ENCODE peak calls at places on chromosomes 12 and 14, in nine cellular contexts. L is dorsolateral prefrontal cortex, W is fibroblast of mammary gland, G is lower leg skin, Q is cardiac fibroblast, H is psoas muscle, B is lower lobe of right lung, D is lung, N is PC-3. C is an unnamed sample.

GRCh38 chr14:98711453-98711852 is 560.5 kb downstream of the BCL11B start:
- DNase-seq in L (no peak), W (no peak), G (no peak), Q (no peak), H (no peak), B (no peak), D (no peak), N (no peak), C (no peak)

GRCh38 chr12:20798561-20798960 is 11.9 kb upstream of the SLCO1B3 start:
- DNase-seq in L (no peak), W (peak; percentile 12), G (no peak), Q (peak; percentile 53), H (no peak), B (no peak), D (no peak), N (peak; percentile 15), C (no peak)

GRCh38 chr14:38207830-38208815 is at the start of gene SSTR1:
- DNase-seq in L (peak; percentile 10), W (peak; percentile 18), G (no peak), Q (peak; percentile 17), H (peak; percentile 27), B (no peak), D (no peak), N (no peak), C (peak; percentile 32)

GRCh38 chr12:125983094-125983783 is 918.0 kb downstream of the AACS start:
- DNase-seq in L (no peak), W (no peak), G (no peak), Q (peak; percentile 24), H (no peak), B (peak; percentile 53), D (no peak), N (no peak), C (no peak)

GRCh38 chr12:1692895-1693294 is 2.0 kb downstream of the ADIPOR2 start:
- DNase-seq in L (no peak), W (no peak), G (no peak), Q (no peak), H (no peak), B (no peak), D (no peak), N (no peak), C (no peak)

GRCh38 chr14:61514006-61514830 is 181.1 kb upstream of the HIF1A start:
- DNase-seq in L (no peak), W (peak; percentile 54), G (no peak), Q (no peak), H (no peak), B (no peak), D (no peak), N (peak; percentile 78), C (peak; percentile 51)

GRCh38 chr14:100846309-100846859 is 20.5 kb downstream of the MEG3 start:
- DNase-seq in L (no peak), W (peak; percentile 25), G (no peak), Q (no peak), H (no peak), B (peak; percentile 15), D (no peak), N (peak; percentile 8), C (no peak)

GRCh38 chr12:75587340-75588106 is 76.1 kb upstream of the KRR1 start:
- DNase-seq in L (no peak), W (peak; percentile 30), G (no peak), Q (peak; percentile 15), H (no peak), B (no peak), D (no peak), N (no peak), C (no peak)

GRCh38 chr12:26795899-26796298 is 37.1 kb downstream of the ITPR2 start:
- DNase-seq in L (no peak), W (no peak), G (no peak), Q (no peak), H (no peak), B (no peak), D (no peak), N (no peak), C (no peak)

GRCh38 chr14:70808023-70808401 is 1.3 kb downstream of the MAP3K9 start:
- DNase-seq in L (no peak), W (no peak), G (no peak), Q (no peak), H (no peak), B (peak; percentile 61), D (peak; percentile 54), N (peak; percentile 66), C (no peak)

GRCh38 chr12:16955083-16955657 is 349.2 kb upstream of the LMO3 start:
- DNase-seq in L (no peak), W (peak; percentile 41), G (no peak), Q (peak; percentile 32), H (no peak), B (no peak), D (no peak), N (peak; percentile 79), C (no peak)

GRCh38 chr14:92832137-92832700 is 38.1 kb downstream of the GOLGA5 start:
- DNase-seq in L (no peak), W (no peak), G (no peak), Q (no peak), H (no peak), B (no peak), D (no peak), N (no peak), C (no peak)

GRCh38 chr14:22303589-22304195 is 285.3 kb downstream of the DAD1 start:
- DNase-seq in L (no peak), W (peak; percentile 25), G (no peak), Q (peak; percentile 48), H (no peak), B (no peak), D (no peak), N (peak; percentile 63), C (peak; percentile 5)

GRCh38 chr12:650983-651382 is 12.3 kb downstream of the NINJ2 start:
- DNase-seq in L (no peak), W (no peak), G (peak; percentile 14), Q (no peak), H (no peak), B (no peak), D (no peak), N (no peak), C (no peak)
- TF ChIP-seq CTCF in L (no peak), W (no peak), G (no peak), Q (no peak), H (peak; percentile 30), B (no peak), D (no peak), N (no peak), C (no peak)

DNA sequence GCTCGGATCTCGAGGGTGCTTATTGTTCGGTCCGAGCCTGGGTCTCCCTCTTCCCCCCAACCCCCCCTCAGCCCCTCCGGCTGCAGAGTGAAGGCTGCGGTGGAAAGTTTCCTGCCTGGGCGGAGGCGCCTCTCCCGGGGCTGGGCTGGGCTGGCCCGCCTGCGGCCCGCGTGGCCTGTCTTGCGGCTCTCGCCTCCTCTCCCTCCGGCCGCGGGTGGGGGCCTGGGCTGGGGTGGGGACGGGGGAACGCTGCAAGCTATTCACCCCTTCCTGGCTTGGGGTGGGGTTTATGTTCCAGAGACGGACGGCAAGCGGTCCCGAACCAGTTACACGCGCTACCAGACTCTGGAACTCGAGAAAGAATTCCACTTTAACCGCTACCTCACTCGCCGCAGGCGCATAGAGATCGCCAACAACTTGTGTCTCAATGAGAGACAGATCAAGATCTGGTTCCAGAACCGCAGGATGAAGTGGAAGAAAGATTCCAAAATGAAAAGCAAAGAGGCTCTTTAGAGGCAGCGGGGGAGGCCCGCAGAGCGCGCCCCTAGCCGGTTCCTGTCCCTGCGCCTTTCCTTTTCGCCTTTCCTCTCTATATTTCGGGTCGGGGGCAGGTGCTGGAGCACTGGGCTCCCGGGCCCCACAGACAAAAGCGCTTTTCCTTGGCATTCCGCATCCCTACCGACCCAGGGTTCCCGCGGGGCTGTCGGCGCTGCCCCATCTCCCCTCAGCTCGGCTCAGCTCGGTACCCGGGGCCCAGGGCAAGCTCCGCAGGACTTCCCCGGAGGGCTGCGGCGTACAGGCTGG is 1.3 kb downstream of the HOXC5 start:
- DNase-seq in L (no peak), W (peak; percentile 66), G (no peak), Q (no peak), H (no peak), B (no peak), D (no peak), N (no peak), C (peak; percentile 91)
- H3K4me3 ChIP-seq in L (no peak overlapping the region), W (peak overlapping the region; percentile 52), G (no peak overlapping the region), Q (no peak overlapping the region), H (peak overlapping the region; percentile 62), B (peak overlapping the region; percentile 37), D (no peak overlapping the region), N (peak overlapping the region; percentile 70), C (peak overlapping the region; percentile 56)

GRCh38 chr12:90808568-90808967 is 146.4 kb downstream of the CCER1 start:
- DNase-seq in L (no peak), W (no peak), G (no peak), Q (no peak), H (no peak), B (no peak), D (no peak), N (peak; percentile 93), C (no peak)

GRCh38 chr12:90801776-90802175 is 153.2 kb downstream of the CCER1 start:
- DNase-seq in L (no peak), W (peak; percentile 68), G (no peak), Q (peak; percentile 70), H (no peak), B (no peak), D (no peak), N (peak; percentile 77), C (peak; percentile 38)

GRCh38 chr12:90802727-90803126 is 152.2 kb downstream of the CCER1 start:
- DNase-seq in L (no peak), W (no peak), G (no peak), Q (no peak), H (no peak), B (no peak), D (no peak), N (no peak), C (no peak)
- TF ChIP-seq CTCF in L (no peak), W (no peak), G (no peak), Q (no peak), H (no peak), B (no peak), D (no peak), N (no peak), C (no peak)

GRCh38 chr14:32932302-32932920 is 6.3 kb upstream of the NPAS3 start:
- DNase-seq in L (no peak), W (no peak), G (no peak), Q (no peak), H (no peak), B (no peak), D (no peak), N (no peak), C (no peak)

GRCh38 chr14:32932921-32933622 is 5.6 kb upstream of the NPAS3 start:
- DNase-seq in L (no peak), W (no peak), G (no peak), Q (no peak), H (peak; percentile 63), B (no peak), D (no peak), N (no peak), C (no peak)

GRCh38 chr14:32933623-32933942 is 5.1 kb upstream of the NPAS3 start:
- DNase-seq in L (no peak), W (peak; percentile 42), G (no peak), Q (peak; percentile 56), H (no peak), B (no peak), D (no peak), N (peak; percentile 51), C (peak; percentile 51)

GRCh38 chr14:32934891-32935633 is 3.6 kb upstream of the NPAS3 start:
- DNase-seq in L (no peak), W (no peak), G (peak; percentile 85), Q (peak; percentile 13), H (no peak), B (no peak), D (no peak), N (no peak), C (peak; percentile 4)

GRCh38 chr14:32933943-32934890 is 4.5 kb upstream of the NPAS3 start:
- DNase-seq in L (peak; percentile 63), W (peak; percentile 22), G (no peak), Q (peak; percentile 47), H (peak; percentile 50), B (no peak), D (no peak), N (peak; percentile 20), C (peak; percentile 29)
- H3K4me3 ChIP-seq in L (peak overlapping the region; percentile 76), W (peak overlapping the region; percentile 42), G (peak overlapping the region; percentile 26), Q (peak overlapping the region; percentile 46), H (peak overlapping the region; percentile 68), B (peak overlapping the region; percentile 41), D (no peak overlapping the region), N (peak overlapping the region; percentile 73), C (peak overlapping the region; percentile 57)